ENCODE peak calls at places on chromosomes 11 and 22, in six cellular contexts. One of them, this sample, is unnamed.

GRCh38 chr11:82718307-82718706 is 15.4 kb downstream of the FAM181B start:
- DNase-seq in IMR-90: peak
- DNase-seq in neuronal stem cell: peak
- DNase-seq in H9: peak
- DNase-seq in mesenchymal stem cell: peak
- DNase-seq in H1: no peak
- DNase-seq in this sample: peak

GRCh38 chr11:34600339-34601084 is 20.4 kb upstream of the EHF start:
- DNase-seq in IMR-90: peak
- DNase-seq in neuronal stem cell: no peak
- DNase-seq in H9: no peak
- DNase-seq in mesenchymal stem cell: no peak
- DNase-seq in H1: no peak
- DNase-seq in this sample: no peak

GRCh38 chr11:85918910-85919794 is 64.0 kb downstream of the CCDC83 start:
- DNase-seq in IMR-90: no peak
- DNase-seq in neuronal stem cell: no peak
- DNase-seq in H9: no peak
- DNase-seq in mesenchymal stem cell: no peak
- DNase-seq in H1: no peak
- DNase-seq in this sample: no peak

GRCh38 chr11:12439615-12440014 is 62.2 kb downstream of the PARVA start:
- DNase-seq in IMR-90: no peak
- DNase-seq in neuronal stem cell: no peak
- DNase-seq in H9: peak
- DNase-seq in mesenchymal stem cell: no peak
- DNase-seq in H1: no peak
- DNase-seq in this sample: no peak

GRCh38 chr11:64263947-64264317 is 12.6 kb downstream of the PLCB3 start:
- DNase-seq in IMR-90: no peak
- DNase-seq in neuronal stem cell: no peak
- DNase-seq in H9: no peak
- DNase-seq in mesenchymal stem cell: no peak
- DNase-seq in H1: no peak
- DNase-seq in this sample: no peak

GRCh38 chr11:125940145-125940544 is 5.7 kb upstream of the VSIG10L2 start:
- DNase-seq in IMR-90: no peak
- DNase-seq in neuronal stem cell: no peak
- DNase-seq in H9: no peak
- DNase-seq in mesenchymal stem cell: no peak
- DNase-seq in H1: no peak
- DNase-seq in this sample: no peak

GRCh38 chr11:89420981-89421380 is 70.2 kb downstream of the NOX4 start:
- DNase-seq in IMR-90: no peak
- DNase-seq in neuronal stem cell: no peak
- DNase-seq in H9: no peak
- DNase-seq in mesenchymal stem cell: no peak
- DNase-seq in H1: no peak
- DNase-seq in this sample: no peak

GRCh38 chr11:68524681-68525080 is 64.1 kb downstream of the PPP6R3 start:
- DNase-seq in IMR-90: no peak
- DNase-seq in neuronal stem cell: no peak
- DNase-seq in H9: no peak
- DNase-seq in mesenchymal stem cell: no peak
- DNase-seq in H1: no peak
- DNase-seq in this sample: no peak

GRCh38 chr22:33539902-33540751 is 380.1 kb downstream of the LARGE1 start:
- DNase-seq in IMR-90: peak
- DNase-seq in neuronal stem cell: no peak
- DNase-seq in H9: no peak
- DNase-seq in mesenchymal stem cell: no peak
- DNase-seq in H1: no peak
- DNase-seq in this sample: no peak

GRCh38 chr11:65136515-65137096 is 2.3 kb upstream of the SYVN1 start:
- DNase-seq in IMR-90: no peak
- DNase-seq in neuronal stem cell: no peak
- DNase-seq in H9: no peak
- DNase-seq in mesenchymal stem cell: no peak
- DNase-seq in H1: no peak
- DNase-seq in this sample: no peak

GRCh38 chr11:65425971-65426838 is 3.6 kb downstream of the NEAT1 start:
- DNase-seq in IMR-90: peak
- DNase-seq in neuronal stem cell: no peak
- DNase-seq in H9: no peak
- DNase-seq in mesenchymal stem cell: peak
- DNase-seq in H1: no peak
- DNase-seq in this sample: peak

GRCh38 chr11:3058753-3059664 is 1.8 kb upstream of the CARS1 start:
- DNase-seq in IMR-90: peak
- DNase-seq in neuronal stem cell: no peak
- DNase-seq in H9: peak
- DNase-seq in mesenchymal stem cell: peak
- DNase-seq in H1: no peak
- DNase-seq in this sample: peak

GRCh38 chr22:36384766-36385400 is 2.9 kb downstream of the MYH9 start:
- DNase-seq in IMR-90: no peak
- DNase-seq in neuronal stem cell: no peak
- DNase-seq in H9: no peak
- DNase-seq in mesenchymal stem cell: peak
- DNase-seq in H1: no peak
- DNase-seq in this sample: no peak

GRCh38 chr11:115869780-115870431 is 365.7 kb upstream of the CADM1 start:
- DNase-seq in IMR-90: peak
- DNase-seq in neuronal stem cell: no peak
- DNase-seq in H9: peak
- DNase-seq in mesenchymal stem cell: peak
- DNase-seq in H1: peak
- DNase-seq in this sample: peak

GRCh38 chr11:103700605-103701004 is 335.8 kb upstream of the DDI1 start:
- DNase-seq in IMR-90: peak
- DNase-seq in neuronal stem cell: no peak
- DNase-seq in H9: no peak
- DNase-seq in mesenchymal stem cell: peak
- DNase-seq in H1: no peak
- DNase-seq in this sample: peak

GRCh38 chr22:43413826-43414225 is 2.0 kb downstream of the MPPED1 start:
- DNase-seq in IMR-90: no peak
- DNase-seq in neuronal stem cell: no peak
- DNase-seq in H9: no peak
- DNase-seq in mesenchymal stem cell: no peak
- DNase-seq in H1: no peak
- DNase-seq in this sample: no peak
- H3K14ac ChIP-seq in IMR-90: no peak
- H3K14ac ChIP-seq in neuronal stem cell: no peak
- H3K14ac ChIP-seq in H9: no peak
- H3K14ac ChIP-seq in mesenchymal stem cell: no peak
- H3K14ac ChIP-seq in H1: no peak
- H3K14ac ChIP-seq in this sample: no peak

GRCh38 chr11:124078591-124078990 is 36.7 kb upstream of the VWA5A start:
- DNase-seq in IMR-90: no peak
- DNase-seq in neuronal stem cell: no peak
- DNase-seq in H9: no peak
- DNase-seq in mesenchymal stem cell: no peak
- DNase-seq in H1: no peak
- DNase-seq in this sample: peak

GRCh38 chr11:124074554-124074953 is 33.4 kb upstream of the OR10G7 start:
- DNase-seq in IMR-90: no peak
- DNase-seq in neuronal stem cell: no peak
- DNase-seq in H9: no peak
- DNase-seq in mesenchymal stem cell: no peak
- DNase-seq in H1: no peak
- DNase-seq in this sample: no peak

GRCh38 chr11:124075841-124076571 is 34.9 kb upstream of the OR10G7 start:
- DNase-seq in IMR-90: no peak
- DNase-seq in neuronal stem cell: no peak
- DNase-seq in H9: peak
- DNase-seq in mesenchymal stem cell: no peak
- DNase-seq in H1: no peak
- DNase-seq in this sample: peak

GRCh38 chr11:124077266-124077665 is 36.1 kb upstream of the OR10G7 start:
- DNase-seq in IMR-90: no peak
- DNase-seq in neuronal stem cell: no peak
- DNase-seq in H9: no peak
- DNase-seq in mesenchymal stem cell: no peak
- DNase-seq in H1: no peak
- DNase-seq in this sample: no peak

DNA sequence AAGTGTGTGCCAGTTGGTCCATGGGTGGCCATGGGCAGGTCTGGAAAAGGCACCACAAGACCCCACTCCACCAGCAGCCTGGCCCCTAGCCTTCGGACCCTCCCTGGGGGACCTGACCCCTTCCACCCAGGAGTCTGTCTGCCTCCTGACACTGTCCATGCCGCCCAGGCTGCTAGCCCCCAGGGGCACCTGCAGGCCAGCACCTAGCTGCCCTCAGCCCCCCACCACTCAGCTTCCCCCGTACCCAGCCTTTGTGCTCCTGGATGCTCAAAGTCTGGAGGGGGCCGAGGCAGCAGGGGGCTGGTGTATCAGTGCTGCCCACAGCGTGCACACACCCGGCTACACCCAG is 34.3 kb upstream of the OR10G7 start:
- DNase-seq in IMR-90: no peak
- DNase-seq in neuronal stem cell: no peak
- DNase-seq in H9: no peak
- DNase-seq in mesenchymal stem cell: no peak
- DNase-seq in H1: no peak
- DNase-seq in this sample: no peak
- H3K9ac ChIP-seq in IMR-90: no peak
- H3K9ac ChIP-seq in neuronal stem cell: peak
- H3K9ac ChIP-seq in H9: no peak
- H3K9ac ChIP-seq in mesenchymal stem cell: peak
- H3K9ac ChIP-seq in H1: no peak
- H3K9ac ChIP-seq in this sample: no peak

GRCh38 chr11:76077575-76078150 is 128.6 kb downstream of the WNT11 start:
- DNase-seq in IMR-90: peak
- DNase-seq in neuronal stem cell: no peak
- DNase-seq in H9: no peak
- DNase-seq in mesenchymal stem cell: peak
- DNase-seq in H1: no peak
- DNase-seq in this sample: no peak

GRCh38 chr11:76074178-76075112 is 131.9 kb downstream of the WNT11 start:
- DNase-seq in IMR-90: peak
- DNase-seq in neuronal stem cell: no peak
- DNase-seq in H9: no peak
- DNase-seq in mesenchymal stem cell: peak
- DNase-seq in H1: no peak
- DNase-seq in this sample: peak

GRCh38 chr11:76076749-76077148 is 129.6 kb downstream of the WNT11 start:
- DNase-seq in IMR-90: no peak
- DNase-seq in neuronal stem cell: no peak
- DNase-seq in H9: no peak
- DNase-seq in mesenchymal stem cell: no peak
- DNase-seq in H1: no peak
- DNase-seq in this sample: no peak

GRCh38 chr11:76073716-76074115 is 132.6 kb downstream of the WNT11 start:
- DNase-seq in IMR-90: peak
- DNase-seq in neuronal stem cell: no peak
- DNase-seq in H9: no peak
- DNase-seq in mesenchymal stem cell: peak
- DNase-seq in H1: no peak
- DNase-seq in this sample: no peak

DNA sequence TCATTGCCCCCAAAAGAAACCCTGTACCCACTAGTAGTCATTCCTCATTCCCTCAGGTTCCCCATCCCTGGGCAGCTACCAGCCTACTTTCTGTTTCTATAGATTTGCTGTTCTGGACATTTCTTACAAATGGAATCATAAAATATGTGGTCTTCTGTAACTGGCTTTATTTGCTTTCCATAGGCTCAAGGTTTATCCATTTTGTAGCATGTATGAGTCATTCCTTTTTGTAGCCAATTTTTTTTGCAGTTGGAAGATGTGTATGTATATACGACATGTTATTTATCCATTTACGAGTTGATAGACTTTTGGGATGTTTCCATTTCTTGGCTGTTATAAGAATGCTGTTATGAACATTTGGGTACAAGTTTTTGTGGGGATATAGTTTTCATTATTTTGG is 130.6 kb downstream of the WNT11 start:
- DNase-seq in IMR-90: peak
- DNase-seq in neuronal stem cell: no peak
- DNase-seq in H9: no peak
- DNase-seq in mesenchymal stem cell: peak
- DNase-seq in H1: no peak
- DNase-seq in this sample: no peak
- H2AFZ ChIP-seq in IMR-90: no peak
- H2AFZ ChIP-seq in neuronal stem cell: no peak
- H2AFZ ChIP-seq in H9: no peak
- H2AFZ ChIP-seq in mesenchymal stem cell: no peak
- H2AFZ ChIP-seq in H1: no peak
- H2AFZ ChIP-seq in this sample: no peak

GRCh38 chr11:72405009-72405408 is 29.3 kb downstream of the CLPB start:
- DNase-seq in IMR-90: no peak
- DNase-seq in neuronal stem cell: no peak
- DNase-seq in H9: no peak
- DNase-seq in mesenchymal stem cell: no peak
- DNase-seq in H1: no peak
- DNase-seq in this sample: no peak

GRCh38 chr11:72411623-72412532 is 22.5 kb downstream of the CLPB start:
- DNase-seq in IMR-90: no peak
- DNase-seq in neuronal stem cell: no peak
- DNase-seq in H9: no peak
- DNase-seq in mesenchymal stem cell: no peak
- DNase-seq in H1: no peak
- DNase-seq in this sample: no peak

GRCh38 chr11:72409458-72409857 is 24.9 kb downstream of the CLPB start:
- DNase-seq in IMR-90: no peak
- DNase-seq in neuronal stem cell: no peak
- DNase-seq in H9: no peak
- DNase-seq in mesenchymal stem cell: no peak
- DNase-seq in H1: no peak
- DNase-seq in this sample: no peak

GRCh38 chr11:72410956-72411355 is 23.4 kb downstream of the CLPB start:
- DNase-seq in IMR-90: no peak
- DNase-seq in neuronal stem cell: no peak
- DNase-seq in H9: no peak
- DNase-seq in mesenchymal stem cell: no peak
- DNase-seq in H1: no peak
- DNase-seq in this sample: no peak

GRCh38 chr11:72406536-72407507 is 27.5 kb downstream of the CLPB start:
- DNase-seq in IMR-90: no peak
- DNase-seq in neuronal stem cell: no peak
- DNase-seq in H9: no peak
- DNase-seq in mesenchymal stem cell: no peak
- DNase-seq in H1: no peak
- DNase-seq in this sample: peak
- H3K14ac ChIP-seq in IMR-90: no peak
- H3K14ac ChIP-seq in neuronal stem cell: no peak
- H3K14ac ChIP-seq in H9: no peak
- H3K14ac ChIP-seq in mesenchymal stem cell: no peak
- H3K14ac ChIP-seq in H1: no peak
- H3K14ac ChIP-seq in this sample: no peak

DNA sequence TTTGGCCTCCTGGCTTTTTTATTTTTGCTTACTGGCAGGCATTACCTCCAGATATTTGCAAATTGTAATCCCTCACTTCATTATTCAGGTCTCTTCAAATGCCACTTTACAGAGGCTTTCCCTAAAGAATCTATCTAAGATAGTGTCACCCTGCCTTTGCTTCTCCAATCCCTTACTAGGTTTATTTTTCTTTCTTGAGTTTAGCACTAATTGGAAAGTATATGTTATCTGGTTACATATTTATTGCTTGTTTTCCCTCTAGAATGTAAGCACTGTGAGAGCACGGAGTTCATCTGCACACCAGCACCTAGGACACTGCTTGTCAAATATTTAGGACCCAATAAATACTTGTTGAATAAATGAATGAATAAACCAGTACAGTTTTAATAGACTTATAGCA is 3.5 kb downstream of the KIF18A start:
- DNase-seq in IMR-90: no peak
- DNase-seq in neuronal stem cell: no peak
- DNase-seq in H9: no peak
- DNase-seq in mesenchymal stem cell: no peak
- DNase-seq in H1: no peak
- DNase-seq in this sample: no peak
- H3K9ac ChIP-seq in IMR-90: peak
- H3K9ac ChIP-seq in neuronal stem cell: no peak
- H3K9ac ChIP-seq in H9: no peak
- H3K9ac ChIP-seq in mesenchymal stem cell: no peak
- H3K9ac ChIP-seq in H1: no peak
- H3K9ac ChIP-seq in this sample: no peak

This sample was measured in trophoblast cell.